ENCODE peak calls at places on chromosomes 16 and 17, in ten cellular contexts. K is upper lobe of left lung; S is Panc1; G is astrocyte of the spinal cord; T is CD8-positive, alpha-beta T cell; M is fibroblast of lung; H is thoracic aorta; O is nephron progenitor cell; D is endothelial cell; X is astrocyte. B is an unnamed sample.

GRCh38 chr16:21565816-21566669 is 33.3 kb upstream of the METTL9 start:
- DNase-seq in X (no peak), O (no peak), K (no peak), S (no peak), M (no peak), D (no peak), H (no peak), T (no peak), G (no peak), B (no peak)

GRCh38 chr16:24645739-24646645 is 83.5 kb upstream of the TNRC6A start:
- DNase-seq in T (no peak), K (no peak), G (peak), D (no peak), H (peak), M (peak), X (peak), O (no peak), S (peak), B (peak)

GRCh38 chr17:57899391-57899790 is 49.5 kb upstream of the MRPS23 start:
- DNase-seq in O (no peak), S (no peak), T (no peak), D (no peak), G (no peak), X (no peak), K (peak), H (no peak), M (peak), B (no peak)

GRCh38 chr16:72502654-72503005 is 330.7 kb upstream of the PMFBP1 start:
- DNase-seq in G (no peak), H (no peak), O (no peak), K (no peak), X (no peak), S (no peak), D (no peak), T (no peak), M (no peak), B (no peak)

GRCh38 chr16:89633064-89633631 is 19.7 kb downstream of the DPEP1 start:
- DNase-seq in D (no peak), K (no peak), X (peak), H (no peak), M (peak), G (peak), S (no peak), T (no peak), O (no peak), B (peak)

GRCh38 chr16:81940781-81941560 is 70.3 kb downstream of the SDR42E1 start:
- DNase-seq in X (peak), T (no peak), D (no peak), H (no peak), M (peak), S (no peak), O (no peak), G (peak), K (no peak), B (peak)

GRCh38 chr16:10388987-10389386 is 3.1 kb downstream of the ATF7IP2 start:
- DNase-seq in S (no peak), D (no peak), M (no peak), T (no peak), G (no peak), H (no peak), O (no peak), K (no peak), X (no peak), B (no peak)

GRCh38 chr17:4087911-4088693 is 54.7 kb downstream of the ZZEF1 start:
- DNase-seq in S (peak), O (no peak), X (peak), D (no peak), K (no peak), H (no peak), M (no peak), T (no peak), G (peak), B (no peak)

GRCh38 chr16:55597928-55598327 is 31.4 kb downstream of the CAPNS2 start:
- DNase-seq in H (no peak), K (no peak), S (no peak), X (no peak), T (no peak), O (no peak), G (no peak), M (no peak), D (no peak), B (no peak)

GRCh38 chr17:34420254-34420766 is 57.3 kb upstream of the CCL1 start:
- DNase-seq in X (peak), S (peak), O (peak), K (peak), T (peak), D (peak), M (peak), H (peak), G (peak), B (peak)

GRCh38 chr17:40598021-40598927 is 33.0 kb upstream of the CCR7 start:
- DNase-seq in O (no peak), M (no peak), G (no peak), H (no peak), X (no peak), S (no peak), D (no peak), T (peak), K (no peak), B (no peak)

GRCh38 chr16:61413026-61413425 is 623.2 kb downstream of the CDH8 start:
- DNase-seq in D (no peak), K (no peak), S (no peak), G (no peak), X (no peak), M (no peak), T (no peak), H (no peak), O (peak), B (no peak)

GRCh38 chr17:11899494-11899893 is 97.8 kb downstream of the ZNF18 start:
- DNase-seq in G (no peak), S (no peak), O (no peak), M (no peak), D (no peak), H (no peak), T (no peak), K (no peak), X (no peak), B (no peak)

GRCh38 chr16:58411736-58412614 is 19.7 kb downstream of the GINS3 start:
- DNase-seq in T (no peak), S (no peak), H (no peak), M (no peak), O (no peak), K (peak), G (no peak), D (no peak), X (no peak), B (no peak)

GRCh38 chr16:85556456-85557082 is 56.6 kb upstream of the GSE1 start:
- DNase-seq in M (no peak), G (peak), X (no peak), D (peak), T (peak), K (peak), H (no peak), O (peak), S (no peak), B (no peak)

GRCh38 chr16:57316390-57317017 is 32.0 kb upstream of the PLLP start:
- DNase-seq in S (no peak), H (no peak), M (peak), D (no peak), T (no peak), G (peak), X (peak), K (no peak), O (no peak), B (peak)

GRCh38 chr17:79626156-79626890 is 15.5 kb upstream of the RBFOX3 start:
- DNase-seq in X (no peak), G (no peak), M (no peak), O (no peak), K (peak), D (no peak), T (no peak), H (no peak), S (no peak), B (no peak)

GRCh38 chr17:76032780-76033108 is 5.6 kb upstream of the EVPL start:
- DNase-seq in O (no peak), M (no peak), K (no peak), D (no peak), H (no peak), X (no peak), G (no peak), S (no peak), T (no peak), B (no peak)

GRCh38 chr16:66334856-66335255 is 31.6 kb upstream of the CDH5 start:
- DNase-seq in K (no peak), D (no peak), G (no peak), T (no peak), H (no peak), S (no peak), M (no peak), X (no peak), O (no peak), B (no peak)

GRCh38 chr17:58330997-58331814 is 2.6 kb upstream of the TSPOAP1 start:
- DNase-seq in M (no peak), S (no peak), G (no peak), O (no peak), K (peak), D (no peak), H (no peak), X (no peak), T (peak), B (no peak)

GRCh38 chr16:81918927-81919326 is 92.3 kb downstream of the SDR42E1 start:
- DNase-seq in H (no peak), O (no peak), D (no peak), G (no peak), S (no peak), M (no peak), T (no peak), K (no peak), X (no peak), B (no peak)

GRCh38 chr17:49209061-49209571 is 1.3 kb downstream of the GNGT2 start:
- DNase-seq in T (no peak), G (no peak), K (no peak), O (no peak), X (no peak), S (no peak), M (no peak), D (no peak), H (no peak), B (no peak)

GRCh38 chr16:30065943-30066881 is 652 bp downstream of the ALDOA start:
- DNase-seq in G (no peak), D (no peak), M (peak), X (peak), O (no peak), K (peak), T (peak), H (no peak), S (no peak), B (no peak)

GRCh38 chr17:56635640-56636039 is 42.1 kb downstream of the NOG start:
- DNase-seq in D (no peak), T (no peak), X (no peak), G (no peak), O (no peak), K (no peak), H (no peak), S (no peak), M (no peak), B (no peak)

GRCh38 chr16:50067290-50067853 is 1.6 kb downstream of the HEATR3 start:
- DNase-seq in X (peak), M (peak), D (peak), O (peak), H (no peak), S (no peak), K (no peak), G (peak), T (peak), B (peak)

GRCh38 chr17:72421128-72422092 is 300.6 kb downstream of the SOX9 start:
- DNase-seq in K (peak), T (no peak), M (peak), O (no peak), S (peak), X (peak), G (peak), H (no peak), D (no peak), B (peak)

GRCh38 chr16:3268294-3268693 is 11.9 kb upstream of the MEFV start:
- DNase-seq in X (no peak), O (no peak), H (no peak), K (no peak), T (no peak), G (no peak), M (no peak), D (no peak), S (no peak), B (no peak)

GRCh38 chr16:17829826-17830225 is 359.1 kb upstream of the XYLT1 start:
- DNase-seq in M (peak), S (no peak), K (no peak), H (no peak), D (no peak), T (no peak), O (no peak), X (peak), G (no peak), B (no peak)

GRCh38 chr16:79317026-79317425 is 283.5 kb downstream of the MAF start:
- DNase-seq in G (no peak), O (no peak), H (no peak), M (no peak), S (no peak), X (no peak), K (no peak), D (no peak), T (no peak), B (no peak)

GRCh38 chr16:68707341-68708152 is 29.5 kb upstream of the CDH1 start:
- DNase-seq in H (no peak), S (no peak), O (peak), K (peak), T (no peak), G (peak), M (peak), X (peak), D (peak), B (no peak)
- TF ChIP-seq CTCF in H (no peak), S (no peak), O (peak), K (no peak), T (no peak), G (peak), M (no peak), X (peak), D (no peak), B (no peak)

GRCh38 chr16:88195021-88195581 is 187.7 kb upstream of the ZNF469 start:
- DNase-seq in T (no peak), K (no peak), H (no peak), S (no peak), M (peak), O (peak), D (no peak), X (no peak), G (no peak), B (no peak)
- TF ChIP-seq CTCF in T (no peak), K (no peak), H (no peak), S (no peak), M (no peak), O (no peak), D (no peak), X (no peak), G (no peak), B (no peak)

GRCh38 chr16:74309789-74310781 is 13.5 kb downstream of the PSMD7 start:
- DNase-seq in O (peak), K (no peak), S (peak), X (peak), M (peak), H (no peak), T (no peak), D (peak), G (peak), B (no peak)
- TF ChIP-seq CTCF in O (peak), K (peak), S (peak), X (peak), M (peak), H (peak), T (peak), D (peak), G (peak), B (peak)

DNA sequence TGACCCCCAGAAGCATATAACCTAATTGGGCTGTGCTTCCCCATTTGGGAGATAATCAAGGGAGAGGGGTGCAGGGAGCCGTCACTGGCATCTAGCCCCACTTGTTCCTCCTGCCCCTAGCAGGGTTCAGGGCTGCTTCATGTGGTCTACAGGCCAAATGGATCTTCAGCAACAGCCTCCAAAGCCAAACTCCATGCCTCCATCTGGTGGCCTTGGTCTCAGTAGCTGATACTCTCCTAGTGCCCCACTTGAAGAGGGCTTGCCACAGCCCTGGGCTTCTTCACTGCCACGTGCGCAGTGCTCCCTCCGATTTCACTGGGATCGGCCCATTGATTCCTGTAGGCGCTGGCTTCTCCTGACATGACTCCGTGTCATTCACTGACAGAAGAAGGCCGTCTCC is 24.6 kb downstream of the LYRM9 start:
- DNase-seq in S (no peak), O (no peak), X (no peak), T (no peak), H (no peak), K (no peak), M (no peak), D (no peak), G (no peak), B (no peak)
- TF ChIP-seq CTCF in S (no peak), O (no peak), X (no peak), T (no peak), H (no peak), K (no peak), M (no peak), D (no peak), G (no peak), B (no peak)

GRCh38 chr17:37503148-37503547 is 13.5 kb downstream of the DUSP14 start:
- DNase-seq in G (no peak), K (no peak), S (no peak), T (no peak), M (no peak), D (no peak), H (no peak), X (no peak), O (no peak), B (no peak)

GRCh38 chr17:37507108-37507507 is 17.4 kb downstream of the DUSP14 start:
- DNase-seq in X (no peak), S (no peak), O (no peak), D (no peak), T (no peak), M (no peak), K (no peak), H (no peak), G (no peak), B (no peak)

GRCh38 chr17:37510056-37510455 is 20.4 kb downstream of the DUSP14 start:
- DNase-seq in X (no peak), M (no peak), H (no peak), D (no peak), S (no peak), G (no peak), T (no peak), O (no peak), K (no peak), B (no peak)

GRCh38 chr17:37505333-37505732 is 15.6 kb downstream of the DUSP14 start:
- DNase-seq in O (no peak), G (no peak), T (no peak), S (no peak), D (no peak), K (no peak), M (no peak), X (no peak), H (no peak), B (no peak)

DNA sequence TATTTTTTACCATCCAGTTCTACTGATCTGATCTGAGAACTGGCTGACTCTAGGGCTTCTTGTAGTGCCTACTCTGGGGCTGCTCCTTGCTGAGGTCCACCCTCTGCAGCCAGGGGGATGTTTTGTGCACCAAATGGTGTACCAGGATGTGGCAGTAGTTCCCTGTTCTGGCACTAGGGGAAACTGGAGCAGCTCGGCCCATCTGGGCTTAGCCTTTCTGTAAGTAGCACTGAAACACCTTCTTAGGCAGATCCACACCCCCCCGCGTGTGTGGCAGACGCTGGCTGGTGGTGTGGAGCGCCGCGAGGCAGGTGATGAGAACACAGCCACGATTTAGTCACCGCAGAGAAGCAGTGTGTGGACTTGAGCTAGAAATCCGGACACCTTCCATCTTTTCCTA is 17.0 kb downstream of the DUSP14 start:
- DNase-seq in D (peak), G (no peak), M (peak), T (no peak), K (no peak), S (no peak), X (peak), H (no peak), O (peak), B (no peak)
- TF ChIP-seq CTCF in D (peak), G (peak), M (peak), T (no peak), K (no peak), S (peak), X (peak), H (peak), O (peak), B (peak)

GRCh38 chr17:19275457-19276082 is 38.4 kb downstream of the EPN2 start:
- DNase-seq in D (no peak), X (no peak), G (no peak), M (no peak), K (no peak), O (no peak), H (no peak), S (no peak), T (no peak), B (no peak)
- TF ChIP-seq CTCF in D (no peak), X (no peak), G (no peak), M (no peak), K (no peak), O (no peak), H (no peak), S (no peak), T (no peak), B (no peak)

GRCh38 chr17:82100502-82101298 is 2.7 kb upstream of the FASN start:
- DNase-seq in K (no peak), T (no peak), H (no peak), M (no peak), G (no peak), X (no peak), S (no peak), D (no peak), O (no peak), B (no peak)

GRCh38 chr17:82103588-82104451 is 5.8 kb upstream of the FASN start:
- DNase-seq in O (peak), T (no peak), G (no peak), H (no peak), K (peak), S (no peak), M (peak), X (no peak), D (no peak), B (no peak)

GRCh38 chr17:82098939-82099765 is 1.1 kb upstream of the FASN start:
- DNase-seq in K (no peak), H (no peak), M (no peak), S (no peak), T (no peak), D (no peak), G (no peak), X (no peak), O (no peak), B (no peak)

GRCh38 chr17:82101301-82101715 is 3.3 kb upstream of the FASN start:
- DNase-seq in X (no peak), K (no peak), G (no peak), T (no peak), O (no peak), M (no peak), S (no peak), D (no peak), H (no peak), B (no peak)

DNA sequence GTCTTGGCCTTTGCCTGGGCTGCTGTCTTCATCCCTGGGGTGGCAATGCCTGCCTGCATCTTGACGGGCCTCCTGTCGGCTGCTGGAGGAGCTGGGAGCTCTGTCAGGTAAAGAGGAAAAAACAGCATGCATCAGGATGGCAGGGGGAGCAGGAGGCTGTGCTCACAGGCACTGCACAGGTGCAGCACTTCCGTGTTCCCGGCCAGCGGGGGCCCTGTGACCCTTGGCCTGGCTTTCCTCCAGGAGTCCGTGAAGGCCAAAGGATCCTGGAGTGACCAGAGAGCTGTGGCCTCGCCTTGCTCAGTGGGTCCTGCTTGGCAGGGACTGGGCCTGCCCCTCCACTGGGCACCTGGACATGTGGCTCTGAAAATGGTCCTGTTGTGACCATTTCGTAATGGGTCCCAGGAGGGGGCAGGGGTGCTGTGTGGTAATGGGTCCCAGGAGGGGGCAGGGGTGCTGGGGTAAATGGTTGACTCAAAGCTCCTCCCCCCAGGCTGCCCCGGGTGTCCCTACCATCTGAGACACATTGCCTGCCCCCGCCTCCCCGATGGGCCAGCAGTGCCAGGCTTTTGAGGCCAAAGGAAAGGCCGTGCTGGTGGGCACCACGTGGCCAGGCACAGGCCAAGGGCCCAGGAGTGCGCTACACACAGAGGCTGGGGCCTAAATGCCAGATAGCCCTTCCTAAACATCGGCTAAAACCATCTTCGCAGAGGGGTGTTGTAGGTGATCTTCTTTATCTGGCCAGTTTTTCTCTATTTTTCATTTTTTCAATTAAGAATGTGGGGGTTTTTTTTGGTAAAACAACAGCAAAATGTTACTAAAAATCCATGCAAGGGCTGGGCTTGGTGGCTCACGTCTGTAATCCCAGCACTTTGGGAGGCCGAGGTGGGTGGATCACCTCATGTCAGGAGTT is 4.0 kb upstream of the FASN start:
- DNase-seq in D (no peak), H (no peak), K (no peak), X (no peak), M (no peak), S (no peak), T (no peak), G (no peak), O (no peak), B (no peak)
- TF ChIP-seq CTCF in D (no peak), H (no peak), K (no peak), X (no peak), M (no peak), S (no peak), T (no peak), G (no peak), O (no peak), B (no peak)